ENCODE peak calls at places on chromosomes 5 and 9, in ten cellular contexts. Y is ovary, X is PC-3, D is transverse colon, Q is GM12865, H is lower lobe of right lung, R is gastrocnemius medialis, P is fibroblast of lung, C is LNCaP clone FGC, J is ascending aorta. K is an unnamed sample.

GRCh38 chr5:177545487-177546261 is 8.7 kb downstream of the FAM193B start:
- DNase-seq in Y (peak), X (no peak), D (peak), Q (no peak), H (peak), R (peak), P (peak), C (no peak), J (peak), K (peak)

GRCh38 chr5:180318456-180319089 is 26.7 kb upstream of the MAPK9 start:
- DNase-seq in Y (no peak), X (no peak), D (no peak), Q (no peak), H (no peak), R (no peak), P (no peak), C (no peak), J (no peak), K (no peak)

GRCh38 chr5:308672-309271 is 12.7 kb upstream of the AHRR start:
- DNase-seq in Y (no peak), X (peak), D (no peak), Q (no peak), H (no peak), R (no peak), P (peak), C (no peak), J (no peak), K (no peak)

GRCh38 chr5:67030289-67031069 is 166.1 kb downstream of the CD180 start:
- DNase-seq in Y (no peak), X (peak), D (no peak), Q (no peak), H (no peak), R (no peak), P (peak), C (no peak), J (no peak), K (no peak)

GRCh38 chr5:125612356-125613149 is 810.7 kb upstream of the GRAMD2B start:
- DNase-seq in Y (no peak), X (no peak), D (no peak), Q (no peak), H (no peak), R (peak), P (no peak), C (peak), J (no peak), K (no peak)

GRCh38 chr5:149639718-149640117 is 58.4 kb downstream of the ARHGEF37 start:
- DNase-seq in Y (no peak), X (no peak), D (no peak), Q (no peak), H (no peak), R (no peak), P (no peak), C (no peak), J (no peak), K (no peak)

GRCh38 chr5:135578305-135578684 is 496 bp downstream of the CXCL14 start:
- DNase-seq in Y (no peak), X (no peak), D (no peak), Q (no peak), H (no peak), R (no peak), P (no peak), C (no peak), J (no peak), K (no peak)

GRCh38 chr5:81233080-81233634 is at the start of gene CKMT2:
- DNase-seq in Y (peak), X (no peak), D (peak), Q (no peak), H (peak), R (peak), P (peak), C (peak), J (peak), K (no peak)

GRCh38 chr5:150296496-150296895 is 6.2 kb downstream of the ARSI start:
- DNase-seq in Y (no peak), X (no peak), D (no peak), Q (no peak), H (no peak), R (no peak), P (no peak), C (no peak), J (no peak), K (no peak)

GRCh38 chr9:125649315-125649714 is 57.7 kb downstream of the MAPKAP1 start:
- DNase-seq in Y (no peak), X (peak), D (no peak), Q (peak), H (no peak), R (peak), P (peak), C (no peak), J (peak), K (no peak)

GRCh38 chr5:39598641-39599248 is 174.0 kb upstream of the DAB2 start:
- DNase-seq in Y (no peak), X (no peak), D (no peak), Q (no peak), H (no peak), R (no peak), P (no peak), C (no peak), J (no peak), K (no peak)

GRCh38 chr5:171481791-171482536 is 62.5 kb downstream of the FGF18 start:
- DNase-seq in Y (no peak), X (no peak), D (no peak), Q (no peak), H (no peak), R (no peak), P (no peak), C (no peak), J (no peak), K (no peak)

GRCh38 chr9:78871452-78872331 is 574.8 kb downstream of the PSAT1 start:
- DNase-seq in Y (no peak), X (peak), D (no peak), Q (no peak), H (no peak), R (no peak), P (peak), C (no peak), J (no peak), K (peak)

GRCh38 chr9:130284690-130285089 is 19.1 kb downstream of the HMCN2 start:
- DNase-seq in Y (no peak), X (no peak), D (no peak), Q (no peak), H (no peak), R (no peak), P (no peak), C (no peak), J (no peak), K (no peak)

GRCh38 chr9:23088932-23089364 is 642.3 kb downstream of the DMRTA1 start:
- DNase-seq in Y (no peak), X (peak), D (no peak), Q (peak), H (no peak), R (no peak), P (no peak), C (no peak), J (no peak), K (no peak)
- TF ChIP-seq CTCF in Y (no peak), X (peak), D (no peak), Q (peak), H (no peak), R (no peak), P (no peak), C (peak), J (no peak), K (peak)

DNA sequence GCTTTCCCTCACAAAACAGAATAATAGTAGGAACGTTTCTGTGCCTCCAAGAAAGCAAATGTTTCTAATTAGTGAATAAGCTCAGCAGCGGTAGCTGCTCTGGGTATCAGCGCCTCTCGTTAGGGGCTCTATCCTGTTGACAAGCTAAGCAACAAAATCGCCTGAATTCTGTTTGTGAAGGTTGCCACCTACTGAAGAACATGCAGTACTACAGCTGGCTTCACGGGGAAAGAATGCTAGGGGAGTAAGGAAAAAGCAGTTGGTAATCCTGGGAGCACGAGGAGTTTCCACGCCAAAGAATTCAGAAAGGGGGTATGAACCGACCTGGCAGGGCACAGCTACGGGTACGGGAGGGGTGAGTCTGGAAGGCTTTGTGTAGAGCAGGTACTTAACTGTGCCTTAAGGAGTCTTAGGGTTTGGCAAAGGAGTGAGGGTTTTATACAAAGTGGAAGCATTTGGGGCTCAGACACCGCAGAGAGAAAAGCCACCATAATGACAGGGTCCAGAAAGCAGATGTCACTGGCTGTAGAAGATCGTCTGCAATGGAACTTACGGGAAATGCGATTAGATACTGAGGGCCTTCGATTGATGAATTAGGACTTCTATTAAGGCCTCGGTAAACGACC is 171.7 kb downstream of the TTC39B start:
- DNase-seq in Y (peak), X (peak), D (peak), Q (peak), H (no peak), R (peak), P (peak), C (peak), J (no peak), K (peak)
- H3K4me3 ChIP-seq in Y (no peak), X (peak), D (peak), Q (no peak), H (no peak), R (peak), P (peak), C (no peak), J (peak), K (peak)

GRCh38 chr5:37495210-37495609 is 116.1 kb downstream of the WDR70 start:
- DNase-seq in Y (no peak), X (peak), D (no peak), Q (no peak), H (no peak), R (no peak), P (peak), C (peak), J (no peak), K (no peak)
- TF ChIP-seq CTCF in Y (no peak), X (peak), D (no peak), Q (no peak), H (no peak), R (peak), P (peak), C (peak), J (no peak), K (peak)

GRCh38 chr5:114360362-114360761 is 1.5 kb upstream of the KCNN2 start:
- DNase-seq in Y (no peak), X (no peak), D (no peak), Q (no peak), H (no peak), R (no peak), P (no peak), C (no peak), J (no peak), K (no peak)
- H3K4me3 ChIP-seq in Y (peak), X (no peak), D (peak), Q (no peak), H (peak), R (peak), P (no peak), C (peak), J (peak), K (peak)

DNA sequence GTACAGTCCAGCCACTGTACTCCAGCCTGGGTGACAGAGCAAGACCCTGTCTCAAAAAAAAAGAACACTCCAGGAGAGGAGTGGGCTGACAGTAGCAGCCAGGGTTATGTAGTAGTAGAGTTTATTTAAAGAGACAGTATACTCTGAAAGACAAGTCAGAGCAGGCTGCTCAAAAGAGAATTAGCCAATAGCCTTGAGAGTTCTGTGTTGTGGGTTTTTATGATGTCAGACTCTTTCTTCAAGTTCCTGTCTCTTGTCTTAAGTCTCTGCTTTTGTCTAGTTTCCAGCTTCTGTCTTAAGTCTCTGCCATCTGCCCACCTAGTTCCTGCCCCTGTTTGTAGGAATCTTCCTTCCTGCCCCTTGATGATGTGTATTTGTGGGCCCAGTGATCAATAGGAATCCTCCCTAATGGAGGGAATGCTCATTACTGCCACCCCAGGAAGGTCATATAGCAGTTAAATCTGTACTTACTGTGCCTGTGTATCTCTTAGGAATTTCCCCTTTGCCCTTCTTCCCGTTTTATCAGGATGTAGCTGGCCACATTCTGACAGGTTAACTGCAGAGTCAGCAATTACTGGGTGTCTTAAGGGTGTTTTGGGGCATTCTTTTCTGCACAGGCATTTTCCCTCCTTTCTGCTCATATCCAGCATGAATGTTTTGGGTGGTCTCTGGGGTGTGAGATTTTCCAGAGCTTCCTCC is 580.5 kb upstream of the SGCD start:
- DNase-seq in Y (no peak), X (no peak), D (no peak), Q (no peak), H (no peak), R (no peak), P (no peak), C (no peak), J (no peak), K (no peak)
- TF ChIP-seq CTCF in Y (no peak), X (no peak), D (no peak), Q (no peak), H (no peak), R (no peak), P (no peak), C (no peak), J (no peak), K (no peak)

GRCh38 chr9:93118863-93119702 is 15.0 kb downstream of the NINJ1 start:
- DNase-seq in Y (peak), X (no peak), D (no peak), Q (no peak), H (peak), R (no peak), P (no peak), C (no peak), J (no peak), K (no peak)

GRCh38 chr9:93121316-93122241 is 12.5 kb downstream of the NINJ1 start:
- DNase-seq in Y (peak), X (no peak), D (peak), Q (no peak), H (peak), R (no peak), P (no peak), C (no peak), J (no peak), K (no peak)

GRCh38 chr9:93119703-93119952 is 14.4 kb downstream of the NINJ1 start:
- DNase-seq in Y (no peak), X (no peak), D (no peak), Q (no peak), H (no peak), R (no peak), P (no peak), C (no peak), J (no peak), K (no peak)

GRCh38 chr9:93120846-93121315 is 13.2 kb downstream of the NINJ1 start:
- DNase-seq in Y (no peak), X (no peak), D (no peak), Q (no peak), H (peak), R (no peak), P (no peak), C (no peak), J (no peak), K (no peak)

DNA sequence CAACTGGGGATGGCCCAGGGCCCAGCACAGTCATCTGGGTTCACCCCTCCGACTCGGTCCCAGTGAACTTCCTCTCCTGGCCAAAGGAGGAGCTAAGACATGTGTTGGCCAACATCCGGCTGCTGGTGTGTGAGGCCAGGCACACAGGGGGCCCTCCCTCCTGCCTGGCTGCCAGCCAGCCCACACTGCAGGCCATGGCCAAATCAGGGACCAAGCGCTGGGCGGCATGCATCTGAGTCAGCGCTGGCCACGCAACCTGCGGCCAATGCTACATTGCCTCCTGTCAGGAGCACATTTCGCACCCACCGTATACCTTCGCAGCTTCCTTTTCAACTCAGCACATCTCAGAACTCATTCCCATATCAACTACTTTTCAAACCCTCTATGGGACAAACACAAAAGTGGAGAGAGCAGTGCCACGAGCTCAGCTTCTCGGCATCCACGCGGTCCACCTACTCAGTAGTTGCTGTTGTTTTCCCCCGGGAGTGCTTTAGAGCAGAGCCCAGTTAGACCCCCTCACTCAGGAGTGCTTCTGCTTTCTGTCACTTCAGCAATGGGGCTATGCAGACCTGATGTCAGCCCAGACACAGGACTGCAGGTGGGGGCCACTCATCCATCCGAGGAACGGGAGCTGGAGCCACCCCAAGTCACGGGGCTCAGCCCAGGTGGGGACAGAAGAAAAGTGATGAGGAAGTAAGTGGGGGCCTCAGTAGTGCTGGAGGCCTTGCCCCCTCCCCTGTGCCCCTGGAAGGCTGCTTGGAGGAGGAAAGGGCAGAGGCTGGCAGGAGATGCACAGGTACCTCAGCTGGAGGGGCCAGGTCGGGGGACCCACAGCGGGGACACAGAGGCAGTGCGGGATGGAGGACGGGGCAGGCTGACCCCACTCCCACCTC is 13.9 kb downstream of the NINJ1 start:
- DNase-seq in Y (peak), X (peak), D (peak), Q (peak), H (peak), R (peak), P (peak), C (no peak), J (peak), K (peak)
- H3K4me3 ChIP-seq in Y (no peak), X (no peak), D (no peak), Q (no peak), H (no peak), R (no peak), P (no peak), C (no peak), J (peak), K (no peak)

DNA sequence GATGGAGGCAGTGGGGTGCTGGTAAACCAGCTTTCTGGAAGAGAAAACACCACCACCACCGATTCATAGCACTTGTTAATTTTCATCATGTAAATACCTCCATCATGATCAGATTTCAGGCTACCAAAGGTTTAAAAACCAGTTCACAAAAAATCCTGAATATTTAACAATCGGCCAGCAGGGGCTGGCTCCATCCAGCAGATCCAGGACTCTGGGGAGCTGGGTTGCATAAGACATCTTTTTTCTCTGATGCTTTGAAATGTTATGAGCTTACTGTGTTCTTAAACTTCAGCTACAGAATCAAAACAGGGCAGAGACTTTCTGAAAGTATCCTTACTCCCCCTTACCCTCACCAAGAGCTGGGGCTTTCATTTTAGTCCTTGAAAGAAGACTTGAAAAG is 14.6 kb upstream of the RNF183 start:
- DNase-seq in Y (no peak), X (no peak), D (no peak), Q (no peak), H (no peak), R (no peak), P (no peak), C (no peak), J (no peak), K (no peak)
- TF ChIP-seq CTCF in Y (no peak), X (peak), D (peak), Q (no peak), H (no peak), R (no peak), P (peak), C (no peak), J (peak), K (peak)

GRCh38 chr5:139696167-139696893 is 48.2 kb downstream of the CXXC5 start:
- DNase-seq in Y (no peak), X (no peak), D (no peak), Q (no peak), H (no peak), R (no peak), P (no peak), C (no peak), J (no peak), K (no peak)
- H3K4me3 ChIP-seq in Y (peak), X (peak), D (peak), Q (no peak), H (peak), R (peak), P (peak), C (no peak), J (peak), K (peak)

GRCh38 chr9:112743216-112743835 is 7.2 kb upstream of the SNX30 start:
- DNase-seq in Y (no peak), X (no peak), D (no peak), Q (peak), H (no peak), R (no peak), P (no peak), C (no peak), J (no peak), K (no peak)
- TF ChIP-seq CTCF in Y (no peak), X (peak), D (no peak), Q (no peak), H (no peak), R (no peak), P (no peak), C (peak), J (no peak), K (peak)